ENCODE peak calls at places on chromosomes 4 and X, in seven cellular contexts. S, B, C, O, K, G and U are unnamed samples.

GRCh38 chr4:8770518-8771257 is 101.0 kb downstream of the HMX1 start:
- DNase-seq in C (no peak), O (no peak), B (no peak), G (peak; percentile 32), K (no peak), S (no peak), U (no peak)

GRCh38 chr4:40909363-40909876 is 159.7 kb downstream of the NSUN7 start:
- DNase-seq in G (peak; percentile 34), B (peak; percentile 57), O (no peak), S (no peak), C (no peak), K (no peak), U (no peak)

GRCh38 chr4:149690726-149691125 is 124.9 kb downstream of the IQCM start:
- DNase-seq in O (no peak), S (no peak), G (no peak), B (no peak), K (no peak), C (no peak), U (no peak)

GRCh38 chr4:91280551-91281290 is 1023.0 kb upstream of the GRID2 start:
- DNase-seq in C (no peak), G (no peak), K (no peak), B (no peak), O (no peak), S (no peak), U (no peak)

GRCh38 chr4:155944516-155944915 is 9.2 kb downstream of the CTSO start:
- DNase-seq in K (no peak), S (no peak), G (no peak), C (no peak), B (no peak), O (no peak), U (peak; percentile 8)

GRCh38 chrX:153441296-153441695 is 4.6 kb downstream of the TREX2 start:
- DNase-seq in C (no peak), S (no peak), B (no peak), G (no peak), O (no peak), K (no peak), U (no peak)

GRCh38 chrX:108091878-108092291 is 307 bp downstream of the ATG4A start:
- DNase-seq in S (peak; percentile 14), K (no peak), O (no peak), B (no peak), G (no peak), C (no peak), U (no peak)

GRCh38 chr4:5747746-5748365 is 36.9 kb downstream of the EVC start:
- DNase-seq in C (no peak), O (no peak), B (peak; percentile 95), S (no peak), K (no peak), G (peak; percentile 68), U (no peak)

GRCh38 chrX:129980540-129981206 is 1.8 kb upstream of the BCORL1 start:
- DNase-seq in K (peak; percentile 30), S (peak; percentile 38), B (no peak), G (peak; percentile 86), C (peak; percentile 25), O (peak; percentile 23), U (peak; percentile 73)

GRCh38 chr4:180674629-180675367 is 1568.4 kb upstream of the TENM3 start:
- DNase-seq in B (no peak), S (no peak), K (no peak), G (no peak), C (no peak), O (no peak), U (no peak)

GRCh38 chr4:6332042-6332668 is 62.5 kb downstream of the WFS1 start:
- DNase-seq in K (no peak), C (no peak), S (peak; percentile 64), B (no peak), O (no peak), G (no peak), U (peak; percentile 72)

GRCh38 chr4:141432000-141432712 is 204.2 kb upstream of the IL15 start:
- DNase-seq in K (no peak), O (no peak), C (no peak), G (no peak), S (no peak), B (no peak), U (no peak)

GRCh38 chr4:180706766-180707165 is 1536.4 kb upstream of the TENM3 start:
- DNase-seq in O (no peak), S (no peak), K (no peak), G (no peak), B (no peak), C (no peak), U (no peak)

GRCh38 chr4:38004062-38004461 is 43.9 kb downstream of the PTTG2 start:
- DNase-seq in C (no peak), O (no peak), G (no peak), S (no peak), K (no peak), B (no peak), U (no peak)

DNA sequence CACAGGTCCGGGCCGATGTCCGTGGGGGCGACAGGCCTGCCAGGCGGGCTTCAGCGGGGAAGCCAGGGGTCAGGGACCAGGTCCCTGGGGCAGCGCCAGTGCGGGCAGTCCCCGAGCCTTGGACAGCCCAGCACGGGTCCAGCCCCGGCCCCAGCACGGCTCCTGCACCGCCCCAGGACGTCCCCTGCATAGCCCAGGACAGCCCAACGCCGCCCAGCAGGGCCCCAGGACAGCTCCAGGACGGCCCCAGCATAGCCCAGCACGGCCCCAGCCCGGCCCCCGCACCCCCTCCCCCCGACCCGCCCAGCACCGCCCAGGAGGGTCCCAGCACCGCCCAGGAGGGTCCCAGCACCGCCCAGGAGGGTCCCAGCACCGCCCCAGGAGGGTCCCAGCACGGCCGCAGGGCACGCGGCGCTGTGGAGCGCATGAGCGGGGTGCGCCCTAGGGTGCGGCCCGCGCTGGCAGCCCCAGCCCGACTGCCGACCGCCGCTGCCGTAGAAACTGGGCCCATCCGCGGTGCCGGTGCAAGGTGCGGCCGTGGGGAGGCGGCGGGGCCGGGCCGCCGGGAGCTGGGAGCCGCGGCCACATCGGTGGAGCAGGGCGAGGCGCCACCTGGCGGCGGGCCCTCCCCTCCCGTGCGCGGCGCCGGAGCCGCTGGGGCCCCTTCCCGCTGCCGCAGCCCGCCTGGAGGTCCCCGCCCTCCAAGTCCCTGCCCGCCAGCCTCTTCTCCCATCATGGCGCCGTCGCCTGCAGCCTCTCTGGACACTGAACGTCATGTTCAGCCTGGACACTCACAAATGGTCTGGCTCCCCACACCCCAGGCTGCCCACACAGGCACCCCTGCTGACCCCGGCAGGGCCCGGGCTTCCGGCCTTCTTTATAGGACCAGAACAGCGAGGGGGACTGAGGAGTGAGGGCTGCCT is 106.8 kb upstream of the NKX1-1 start:
- DNase-seq in G (no peak), S (no peak), B (no peak), C (peak; percentile 16), O (no peak), K (no peak), U (peak; percentile 82)
- TF ChIP-seq CTCF in G (no peak), S (peak; percentile 23), B (peak; percentile 9), C (peak; percentile 62), O (peak; percentile 34), K (no peak), U (peak; percentile 44)

DNA sequence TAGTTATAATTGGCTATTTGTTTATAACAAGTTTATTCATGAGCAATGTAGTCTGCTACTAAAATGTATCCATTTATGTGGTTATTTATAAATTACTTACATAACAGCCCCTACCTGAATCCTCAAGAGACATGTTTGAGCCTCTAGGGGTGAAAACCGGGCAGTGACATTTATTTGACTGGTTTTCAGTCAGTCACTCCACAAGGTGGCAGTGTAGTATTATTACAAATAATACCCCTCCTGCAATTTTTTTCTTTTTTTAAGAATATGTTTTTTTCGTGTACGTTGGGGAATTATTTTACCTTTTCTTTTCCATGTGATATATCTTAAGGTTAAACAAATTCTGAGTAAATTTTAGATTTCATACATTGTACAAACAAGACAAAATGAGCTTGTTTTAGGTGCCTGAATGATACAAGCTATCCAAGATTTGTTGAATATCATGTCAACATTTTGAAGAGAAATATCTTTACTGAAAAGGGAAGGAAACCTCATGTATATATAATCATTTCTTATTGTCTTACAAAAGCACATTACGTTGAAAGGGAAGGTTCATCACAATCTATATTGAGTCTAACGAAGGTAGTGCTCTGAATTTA is 598.7 kb upstream of the TECRL start:
- DNase-seq in C (peak; percentile 47), G (no peak), S (no peak), K (no peak), O (no peak), B (peak; percentile 2), U (peak; percentile 11)
- TF ChIP-seq CTCF in C (peak; percentile 38), G (no peak), S (peak; percentile 29), K (peak; percentile 33), O (peak; percentile 43), B (peak; percentile 37), U (peak; percentile 68)

GRCh38 chr4:121107507-121107906 is 35.2 kb upstream of the NDNF start:
- DNase-seq in K (no peak), O (no peak), S (no peak), G (no peak), C (no peak), B (no peak), U (no peak)

GRCh38 chr4:121114756-121115155 is 42.4 kb upstream of the NDNF start:
- DNase-seq in B (no peak), S (no peak), C (no peak), K (no peak), G (no peak), O (no peak), U (no peak)

GRCh38 chr4:121113680-121114079 is 41.3 kb upstream of the NDNF start:
- DNase-seq in S (no peak), K (no peak), B (no peak), O (no peak), G (no peak), C (no peak), U (no peak)

GRCh38 chr4:121108557-121108956 is 36.2 kb upstream of the NDNF start:
- DNase-seq in K (no peak), O (no peak), C (no peak), G (no peak), S (no peak), B (no peak), U (no peak)

DNA sequence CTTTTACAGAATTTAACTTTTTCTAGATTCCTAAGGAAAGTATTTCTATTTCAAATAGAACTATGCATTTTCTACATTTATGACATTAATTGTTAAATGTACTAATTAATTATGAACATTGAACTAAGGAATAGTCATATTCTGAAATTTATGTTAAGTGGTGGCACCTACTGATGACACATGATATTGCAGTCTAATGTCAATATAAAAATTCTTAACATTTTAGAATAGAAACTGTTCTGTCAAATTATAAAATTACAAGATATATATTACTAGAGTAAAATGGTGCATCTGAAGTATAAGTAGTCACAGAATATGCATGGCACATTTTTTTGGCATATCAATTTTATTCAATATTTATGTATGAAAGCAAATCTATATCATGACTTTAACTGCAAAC is 40.2 kb upstream of the NDNF start:
- DNase-seq in B (no peak), S (no peak), K (no peak), G (no peak), O (no peak), C (no peak), U (no peak)
- TF ChIP-seq CTCF in B (peak; percentile 23), S (peak; percentile 31), K (no peak), G (no peak), O (peak; percentile 21), C (no peak), U (peak; percentile 37)

GRCh38 chrX:147757750-147758149 is 154.0 kb upstream of the FMR1 start:
- DNase-seq in C (no peak), B (no peak), O (no peak), S (no peak), G (no peak), K (no peak), U (no peak)
- TF ChIP-seq CTCF in C (no peak), B (no peak), O (no peak), S (no peak), G (no peak), K (no peak), U (no peak)

GRCh38 chrX:30343206-30343605 is 34.0 kb upstream of the NR0B1 start:
- DNase-seq in K (no peak), S (peak; percentile 1), B (no peak), C (peak; percentile 2), O (no peak), G (no peak), U (no peak)
- TF ChIP-seq CTCF in K (peak; percentile 7), S (no peak), B (no peak), C (peak; percentile 12), O (no peak), G (no peak), U (no peak)

GRCh38 chr4:106809083-106809482 is 227.0 kb downstream of the DKK2 start:
- DNase-seq in G (no peak), C (peak; percentile 19), S (no peak), K (no peak), B (no peak), O (no peak), U (no peak)
- TF ChIP-seq CTCF in G (peak; percentile 11), C (peak; percentile 69), S (no peak), K (peak; percentile 6), B (peak; percentile 63), O (no peak), U (peak; percentile 19)